ENCODE peak calls at places on chromosomes 4 and X, in five cellular contexts. D is H9, B is neuronal stem cell, Q is trophoblast cell, N is mesenchymal stem cell. Z is an unnamed sample.
A peak's percentile ranks its signal among the peaks of the same experiment; 100 is the strongest.

GRCh38 chr4:122842392-122842791 is 15.8 kb downstream of the FGF2 start:
- DNase-seq in D (no peak), Q (no peak), N (no peak), B (no peak), Z (no peak)

GRCh38 chr4:46992338-46992737 is 1.0 kb downstream of the GABRA4 start:
- DNase-seq in B (no peak), Q (no peak), D (no peak), N (no peak), Z (no peak)

GRCh38 chr4:177107288-177107901 is 202.3 kb upstream of the NEIL3 start:
- DNase-seq in B (no peak), D (no peak), N (no peak), Q (no peak), Z (no peak)

GRCh38 chrX:147902270-147902669 is 9.4 kb upstream of the FMR1 start:
- DNase-seq in D (no peak), B (no peak), Q (no peak), N (no peak), Z (no peak)

GRCh38 chr4:152680988-152681731 is 1.4 kb upstream of the TMEM154 start:
- DNase-seq in Q (no peak), B (no peak), D (no peak), N (peak; percentile 93), Z (no peak)

GRCh38 chr4:3811621-3812020 is 45.4 kb downstream of the ADRA2C start:
- DNase-seq in D (no peak), B (no peak), Q (no peak), N (no peak), Z (no peak)

GRCh38 chr4:10082047-10082446 is 34.6 kb downstream of the WDR1 start:
- DNase-seq in Q (no peak), N (no peak), B (no peak), D (no peak), Z (no peak)

GRCh38 chr4:165872443-165873297 is at the start of gene TLL1:
- DNase-seq in N (peak; percentile 22), B (no peak), Q (no peak), D (peak; percentile 34), Z (no peak)

GRCh38 chr4:15376594-15376993 is 51.2 kb upstream of the C1QTNF7 start:
- DNase-seq in B (no peak), D (no peak), N (peak; percentile 33), Q (no peak), Z (no peak)

GRCh38 chrX:140274761-140275525 is 229.9 kb downstream of the SOX3 start:
- DNase-seq in Q (no peak), N (peak; percentile 18), D (peak; percentile 34), B (peak; percentile 32), Z (peak; percentile 9)

GRCh38 chr4:7120341-7120740 is 52.5 kb upstream of the GRPEL1 start:
- DNase-seq in N (no peak), D (peak; percentile 45), B (no peak), Q (no peak), Z (no peak)

GRCh38 chr4:30269850-30270249 is 450.3 kb upstream of the PCDH7 start:
- DNase-seq in N (no peak), Q (no peak), B (no peak), D (no peak), Z (no peak)

GRCh38 chr4:62399242-62399641 is 1199.1 kb downstream of the ADGRL3 start:
- DNase-seq in B (no peak), D (no peak), Q (no peak), N (peak; percentile 7), Z (no peak)

GRCh38 chrX:8364369-8365141 is 100.1 kb upstream of the VCX3B start:
- DNase-seq in D (peak; percentile 60), Q (no peak), N (peak; percentile 0), B (peak; percentile 2), Z (peak; percentile 9)

GRCh38 chr4:7281316-7282093 is 89.2 kb downstream of the SORCS2 start:
- DNase-seq in B (no peak), N (no peak), Q (no peak), D (no peak), Z (no peak)

GRCh38 chr4:151316645-151317044 is 8.8 kb downstream of the SH3D19 start:
- DNase-seq in B (no peak), N (no peak), Q (no peak), D (no peak), Z (no peak)

DNA sequence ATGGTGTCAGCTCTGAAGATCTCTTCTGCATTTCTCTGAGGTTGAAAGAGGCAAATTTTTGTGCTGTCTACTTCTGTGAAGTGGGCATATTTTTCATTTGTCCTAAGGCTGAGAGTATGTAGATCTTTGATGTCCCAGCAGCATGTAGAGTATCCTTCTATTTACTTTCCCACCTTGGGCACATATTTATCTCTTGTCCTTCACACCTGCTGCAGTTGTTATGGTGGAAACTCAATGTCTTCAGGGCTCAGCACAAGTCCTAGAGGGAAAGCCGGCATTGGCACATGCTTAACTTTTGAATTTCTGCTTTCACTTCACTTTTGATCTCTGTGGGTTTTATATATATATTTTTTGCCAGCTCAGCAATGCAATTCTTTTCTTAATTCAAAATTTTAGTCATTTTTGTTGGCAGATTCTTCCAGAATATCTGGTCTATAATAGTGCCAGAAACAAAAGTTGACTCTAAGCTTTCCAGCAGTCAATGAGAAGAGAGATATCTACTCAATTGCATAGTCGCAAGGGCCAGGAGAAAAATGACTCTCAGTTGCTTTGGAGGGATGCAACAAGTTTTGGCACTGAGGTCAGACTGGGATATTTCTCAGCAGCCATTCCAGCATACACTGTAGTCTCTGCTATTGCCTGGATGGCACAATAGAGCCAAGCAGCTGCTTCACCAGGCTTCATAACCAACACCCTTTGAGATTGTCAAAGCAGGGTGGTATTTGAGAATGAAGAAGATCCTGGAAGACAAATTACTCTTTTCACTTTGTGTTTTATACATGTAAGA is 127.8 kb upstream of the FAT1 start:
- DNase-seq in N (no peak), D (no peak), Q (no peak), B (no peak), Z (no peak)
- H2BK12ac ChIP-seq in N (no peak overlapping the region), D (no peak overlapping the region), Q (no peak overlapping the region), B (no peak overlapping the region), Z (no peak overlapping the region)

DNA sequence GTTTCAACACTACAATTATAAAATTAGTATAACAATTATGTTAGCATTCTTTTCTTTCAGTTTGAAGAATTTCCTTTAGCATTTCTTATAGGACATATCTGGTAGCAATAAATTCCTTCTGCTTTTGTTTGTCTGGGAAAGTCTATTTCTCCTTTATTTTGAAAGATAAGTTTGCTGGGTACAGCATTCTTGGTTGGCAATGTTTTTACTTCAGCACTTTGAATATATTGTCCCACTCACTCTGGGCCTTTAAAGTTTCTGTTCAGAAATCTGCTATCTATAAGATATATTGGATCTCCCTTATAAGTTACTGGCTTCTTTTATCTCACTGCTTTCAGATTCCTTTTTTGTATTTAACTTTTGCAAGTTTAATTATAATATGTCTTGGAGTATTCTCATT is 222.1 kb downstream of the PARM1 start:
- DNase-seq in B (no peak), N (no peak), D (no peak), Q (no peak), Z (no peak)
- H2BK12ac ChIP-seq in B (no peak overlapping the region), N (no peak overlapping the region), D (no peak overlapping the region), Q (no peak overlapping the region), Z (no peak overlapping the region)

DNA sequence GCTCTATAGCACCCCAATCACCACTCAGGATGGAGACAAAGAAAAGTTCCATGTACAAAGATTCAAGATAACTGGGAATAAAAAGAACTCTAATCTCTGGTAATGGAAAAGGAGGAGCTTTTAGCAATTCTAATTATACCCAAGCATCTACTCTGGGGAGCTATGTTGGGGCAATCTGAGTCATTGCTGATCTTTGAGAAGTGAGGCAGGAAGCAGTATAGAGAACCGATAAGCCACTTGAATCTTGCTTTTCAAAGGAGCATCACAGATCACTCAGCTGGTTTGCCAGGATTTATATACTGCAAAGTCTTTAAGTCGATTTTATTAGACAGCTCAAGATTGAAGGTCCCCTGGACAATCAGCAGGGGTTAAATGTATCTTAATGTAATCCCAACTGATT is 220.0 kb downstream of the ENOX2 start:
- DNase-seq in N (peak; percentile 56), B (no peak), Q (no peak), D (no peak), Z (no peak)
- H2BK12ac ChIP-seq in N (no peak overlapping the region), B (no peak overlapping the region), Q (no peak overlapping the region), D (no peak overlapping the region), Z (no peak overlapping the region)

GRCh38 chr4:95263391-95263790 is 285.4 kb downstream of the UNC5C start:
- DNase-seq in D (no peak), B (no peak), N (peak; percentile 12), Q (no peak), Z (no peak)

GRCh38 chr4:95264843-95265242 is 283.9 kb downstream of the UNC5C start:
- DNase-seq in B (no peak), N (no peak), Q (no peak), D (no peak), Z (no peak)

GRCh38 chr4:95267081-95267480 is 281.7 kb downstream of the UNC5C start:
- DNase-seq in N (peak; percentile 62), B (no peak), Q (no peak), D (no peak), Z (no peak)

GRCh38 chr4:95265814-95266740 is 282.7 kb downstream of the UNC5C start:
- DNase-seq in Q (no peak), N (no peak), D (no peak), B (no peak), Z (no peak)

GRCh38 chr4:95263960-95264359 is 284.8 kb downstream of the UNC5C start:
- DNase-seq in D (no peak), B (no peak), N (no peak), Q (no peak), Z (no peak)
- H2BK12ac ChIP-seq in D (no peak overlapping the region), B (no peak overlapping the region), N (no peak overlapping the region), Q (no peak overlapping the region), Z (no peak overlapping the region)

DNA sequence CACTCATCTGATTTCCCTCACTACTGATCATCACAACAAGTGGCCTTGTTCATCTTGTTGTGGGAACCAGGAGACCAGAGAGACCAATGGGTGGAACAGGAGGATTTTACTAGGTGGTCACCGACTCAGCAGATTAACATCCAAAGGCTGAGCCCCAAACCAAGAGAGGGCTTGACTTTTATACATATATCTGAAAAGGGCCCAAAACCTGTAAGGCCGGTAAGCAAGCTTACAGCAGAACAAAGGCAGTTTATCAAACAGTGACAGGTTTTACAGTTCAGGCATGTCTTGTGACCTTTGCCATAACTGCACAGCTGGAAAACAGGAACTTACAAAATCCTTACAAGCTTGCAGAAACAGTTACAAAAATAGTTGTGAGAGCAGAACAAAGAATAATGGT is 195.9 kb downstream of the OR13H1 start:
- DNase-seq in Q (no peak), B (no peak), N (peak; percentile 0), D (no peak), Z (no peak)
- H2BK12ac ChIP-seq in Q (no peak overlapping the region), B (no peak overlapping the region), N (no peak overlapping the region), D (no peak overlapping the region), Z (no peak overlapping the region)

DNA sequence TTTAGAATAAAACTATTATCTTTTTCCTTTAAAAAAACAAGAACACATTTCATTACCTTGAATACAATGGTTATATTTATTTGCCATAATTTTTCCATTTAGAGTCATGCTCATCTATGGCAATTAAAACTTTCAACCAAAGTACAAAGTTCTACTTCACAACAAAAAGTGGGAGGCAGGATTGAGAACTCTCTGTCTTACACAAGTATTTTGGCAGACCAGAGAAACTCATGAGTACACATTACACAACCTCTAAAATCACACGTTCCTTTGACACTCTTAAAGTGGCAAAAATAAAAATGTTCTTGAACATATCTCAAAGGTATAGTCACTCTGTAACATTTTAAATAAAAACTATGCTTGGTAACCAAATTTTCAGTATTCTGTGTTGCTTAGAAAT is 213.4 kb downstream of the IL15 start:
- DNase-seq in D (no peak), B (no peak), N (no peak), Q (no peak), Z (no peak)
- H2BK12ac ChIP-seq in D (no peak overlapping the region), B (no peak overlapping the region), N (no peak overlapping the region), Q (no peak overlapping the region), Z (no peak overlapping the region)

Z was measured in H1.